ENCODE peak calls at places on chromosome 3, in five cellular contexts. Q is dorsolateral prefrontal cortex, N is stomach, R is bronchial epithelial cell, J is Panc1. C is an unnamed sample.

GRCh38 chr3:52495777-52496602 is 852 bp downstream of the STAB1 start:
- DNase-seq in Q (no peak), N (no peak), R (peak; percentile 51), J (no peak), C (no peak)

GRCh38 chr3:141083831-141084624 is 32.9 kb downstream of the SPSB4 start:
- DNase-seq in Q (no peak), N (no peak), R (no peak), J (no peak), C (no peak)

GRCh38 chr3:19103510-19103909 is 44.8 kb upstream of the KCNH8 start:
- DNase-seq in Q (no peak), N (no peak), R (no peak), J (no peak), C (no peak)

GRCh38 chr3:141498592-141499223 is 11.9 kb downstream of the RASA2 start:
- DNase-seq in Q (no peak), N (peak; percentile 62), R (no peak), J (no peak), C (peak; percentile 46)

GRCh38 chr3:110773413-110773954 is 298.1 kb upstream of the NECTIN3 start:
- DNase-seq in Q (no peak), N (no peak), R (peak; percentile 63), J (no peak), C (no peak)

GRCh38 chr3:126696701-126697267 is 7.3 kb upstream of the CHCHD6 start:
- DNase-seq in Q (no peak), N (no peak), R (no peak), J (no peak), C (no peak)

GRCh38 chr3:56042326-56042951 is 425.8 kb downstream of the ERC2 start:
- DNase-seq in Q (peak; percentile 12), N (no peak), R (peak; percentile 48), J (peak; percentile 13), C (peak; percentile 56)

GRCh38 chr3:5217824-5218595 is 30.5 kb downstream of the EDEM1 start:
- DNase-seq in Q (no peak), N (no peak), R (no peak), J (no peak), C (no peak)

GRCh38 chr3:115228266-115228665 is 81.2 kb upstream of the ZBTB20 start:
- DNase-seq in Q (no peak), N (no peak), R (no peak), J (no peak), C (no peak)

DNA sequence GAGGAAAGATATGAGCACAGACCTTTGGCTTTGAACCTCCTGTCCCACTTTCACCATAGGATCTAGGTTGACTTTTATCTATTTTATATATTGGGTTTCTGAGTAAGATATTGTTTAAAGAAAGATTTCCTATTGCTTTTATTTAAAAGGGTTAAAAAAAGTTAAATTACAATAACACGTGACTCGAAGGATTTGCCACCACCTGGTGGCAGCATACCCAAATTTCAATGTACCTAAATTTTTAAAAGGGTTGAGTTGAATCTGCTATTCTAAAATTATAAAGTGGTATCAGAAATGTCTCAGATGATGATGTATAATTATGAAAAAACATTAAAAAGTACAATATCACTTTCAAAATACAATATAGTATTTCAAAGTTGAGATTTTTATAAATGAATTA is 368.4 kb downstream of the MECOM start:
- DNase-seq in Q (no peak), N (no peak), R (peak; percentile 29), J (no peak), C (no peak)
- H3K4me3 ChIP-seq in Q (no peak overlapping the region), N (no peak overlapping the region), R (no peak overlapping the region), J (no peak overlapping the region), C (no peak overlapping the region)

DNA sequence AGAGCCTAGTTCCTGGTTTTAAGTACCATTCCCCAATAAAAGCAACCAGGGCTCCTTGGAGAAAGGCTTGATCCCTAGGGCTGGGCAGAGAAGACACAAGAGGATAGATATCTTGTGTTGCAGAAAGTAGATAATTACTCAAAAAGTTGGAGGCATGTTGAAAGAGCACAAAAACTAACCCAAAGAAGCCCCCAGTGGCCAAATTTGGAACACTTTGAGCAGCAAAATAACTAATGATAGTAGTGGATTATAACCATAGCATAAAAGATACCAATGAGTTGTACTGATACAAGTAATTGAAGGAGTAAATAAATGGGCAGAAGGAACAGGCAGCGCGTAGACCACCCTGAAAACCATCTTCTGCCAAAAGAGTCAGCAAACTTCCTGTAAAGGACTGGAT is 12.0 kb downstream of the EXOSC7 start:
- DNase-seq in Q (no peak), N (no peak), R (no peak), J (no peak), C (no peak)
- TF ChIP-seq CTCF in Q (peak; percentile 35), N (no peak), R (peak; percentile 9), J (peak; percentile 45), C (peak; percentile 19)

DNA sequence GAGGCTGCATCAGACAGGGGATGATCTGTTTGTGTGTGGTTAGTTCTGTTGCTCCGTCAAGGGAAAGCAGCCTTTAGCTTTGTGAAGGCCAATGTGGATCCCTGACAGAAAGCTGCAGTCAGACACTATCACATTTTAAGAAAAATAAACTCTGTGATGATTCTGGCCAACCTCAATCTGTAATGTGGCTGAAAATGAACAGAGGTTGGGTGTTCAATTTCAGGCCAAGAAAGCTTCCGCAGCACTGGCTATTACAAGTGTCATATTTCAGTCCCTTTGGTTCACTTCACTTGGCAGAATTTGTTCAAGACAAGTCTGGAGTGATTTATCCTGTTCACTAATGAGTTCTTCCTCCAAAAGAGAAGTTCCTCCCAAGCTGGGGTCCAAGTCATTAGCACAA is 571.8 kb upstream of the IL12A start:
- DNase-seq in Q (no peak), N (no peak), R (no peak), J (no peak), C (no peak)
- H3K4me3 ChIP-seq in Q (no peak overlapping the region), N (no peak overlapping the region), R (no peak overlapping the region), J (no peak overlapping the region), C (no peak overlapping the region)

DNA sequence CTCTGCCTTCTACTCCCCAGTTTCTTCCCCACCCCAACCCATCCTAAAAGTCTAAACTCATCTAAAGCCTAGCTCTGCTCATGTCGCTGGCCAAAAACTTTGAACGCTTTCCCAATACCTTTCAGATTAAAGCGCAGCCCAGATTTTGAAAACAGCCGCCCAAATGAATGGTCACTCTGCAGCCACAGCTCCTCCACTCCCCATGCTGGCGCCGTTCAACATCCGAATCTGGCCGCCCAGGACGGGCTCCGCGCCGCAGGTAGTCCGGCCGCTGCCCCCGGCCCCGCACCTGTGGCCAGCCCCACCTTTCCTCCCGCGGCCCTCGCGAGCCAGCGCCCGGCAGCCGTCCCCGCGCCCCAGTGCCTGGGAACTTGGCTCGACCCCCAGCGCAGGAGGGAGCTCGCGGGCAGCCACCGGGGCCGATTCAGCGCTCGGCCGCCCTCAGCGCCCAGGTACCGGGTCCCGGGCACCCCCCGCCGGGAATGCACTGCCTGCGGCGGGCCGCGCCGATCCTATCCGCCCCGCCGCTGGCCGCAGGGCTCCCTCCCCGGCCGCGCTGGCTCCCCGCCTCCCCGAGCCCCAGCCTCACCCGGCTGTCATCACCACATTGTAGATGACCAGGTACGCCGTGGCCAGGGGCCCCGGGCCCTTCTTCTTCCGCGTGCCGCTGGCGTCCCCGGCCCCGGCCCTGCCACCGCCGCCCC is 417 bp downstream of the HACD2 start:
- DNase-seq in Q (peak; percentile 64), N (peak; percentile 67), R (no peak), J (no peak), C (no peak)
- TF ChIP-seq CTCF in Q (peak; percentile 4), N (no peak), R (peak; percentile 6), J (peak; percentile 62), C (peak; percentile 33)

DNA sequence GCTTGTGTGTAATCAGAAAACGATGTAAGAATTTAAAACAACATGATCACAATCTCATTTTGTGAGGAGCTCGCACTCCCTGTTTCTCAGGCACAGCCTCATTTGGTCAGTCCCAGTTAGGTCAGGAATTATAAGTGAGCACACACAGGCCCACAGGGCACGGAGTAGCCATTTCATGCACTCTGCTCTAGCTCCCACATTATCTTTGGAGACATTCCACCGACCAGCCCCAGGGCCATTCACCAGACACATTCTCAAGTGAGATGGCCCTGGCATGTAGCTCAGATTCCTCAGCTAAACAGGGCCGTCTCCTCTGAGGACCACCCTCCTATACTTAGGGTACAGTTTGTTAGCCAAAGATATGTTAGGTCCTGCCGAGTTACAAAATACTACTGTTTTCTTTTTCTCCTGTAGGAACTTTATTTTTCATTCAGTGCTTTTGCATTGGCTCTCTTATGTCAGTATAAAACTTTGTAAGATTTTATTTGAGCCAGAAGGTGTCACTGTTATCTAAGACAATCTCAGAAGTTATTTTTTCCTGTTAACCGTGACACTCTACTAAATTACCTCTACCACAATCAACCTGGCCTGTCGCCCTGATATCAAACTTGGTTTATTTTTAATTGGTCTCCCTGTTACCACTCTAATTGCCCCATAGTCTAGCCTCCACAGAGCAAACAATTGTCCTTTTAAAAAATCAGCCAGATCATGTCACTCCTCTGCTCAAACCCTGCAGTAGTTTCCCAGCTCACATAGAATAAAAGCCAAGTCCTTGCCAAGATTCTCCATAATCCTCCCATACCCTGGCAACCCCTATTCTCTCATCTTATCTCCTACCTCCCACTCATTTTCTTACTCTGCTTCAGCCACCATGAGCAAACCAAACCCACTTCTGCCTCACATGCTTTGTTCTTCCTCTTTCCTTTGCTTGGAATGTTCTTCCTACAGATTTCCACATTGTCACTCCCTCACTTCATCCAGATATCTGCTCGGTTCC is 105.7 kb downstream of the PPP2R3A start:
- DNase-seq in Q (no peak), N (no peak), R (peak; percentile 13), J (no peak), C (no peak)
- H3K4me3 ChIP-seq in Q (no peak overlapping the region), N (no peak overlapping the region), R (no peak overlapping the region), J (no peak overlapping the region), C (no peak overlapping the region)

GRCh38 chr3:81444817-81445460 is 316.5 kb downstream of the GBE1 start:
- DNase-seq in Q (no peak), N (no peak), R (no peak), J (no peak), C (no peak)
- TF ChIP-seq CTCF in Q (no peak), N (no peak), R (no peak), J (no peak), C (no peak)

GRCh38 chr3:190019020-190019419 is 101.7 kb downstream of the P3H2 start:
- DNase-seq in Q (no peak), N (no peak), R (no peak), J (no peak), C (no peak)

GRCh38 chr3:190019840-190020239 is 100.9 kb downstream of the P3H2 start:
- DNase-seq in Q (no peak), N (no peak), R (no peak), J (no peak), C (no peak)

GRCh38 chr3:190016966-190017365 is 103.7 kb downstream of the P3H2 start:
- DNase-seq in Q (no peak), N (no peak), R (no peak), J (no peak), C (no peak)

GRCh38 chr3:190018460-190018859 is 102.2 kb downstream of the P3H2 start:
- DNase-seq in Q (no peak), N (no peak), R (no peak), J (no peak), C (no peak)

DNA sequence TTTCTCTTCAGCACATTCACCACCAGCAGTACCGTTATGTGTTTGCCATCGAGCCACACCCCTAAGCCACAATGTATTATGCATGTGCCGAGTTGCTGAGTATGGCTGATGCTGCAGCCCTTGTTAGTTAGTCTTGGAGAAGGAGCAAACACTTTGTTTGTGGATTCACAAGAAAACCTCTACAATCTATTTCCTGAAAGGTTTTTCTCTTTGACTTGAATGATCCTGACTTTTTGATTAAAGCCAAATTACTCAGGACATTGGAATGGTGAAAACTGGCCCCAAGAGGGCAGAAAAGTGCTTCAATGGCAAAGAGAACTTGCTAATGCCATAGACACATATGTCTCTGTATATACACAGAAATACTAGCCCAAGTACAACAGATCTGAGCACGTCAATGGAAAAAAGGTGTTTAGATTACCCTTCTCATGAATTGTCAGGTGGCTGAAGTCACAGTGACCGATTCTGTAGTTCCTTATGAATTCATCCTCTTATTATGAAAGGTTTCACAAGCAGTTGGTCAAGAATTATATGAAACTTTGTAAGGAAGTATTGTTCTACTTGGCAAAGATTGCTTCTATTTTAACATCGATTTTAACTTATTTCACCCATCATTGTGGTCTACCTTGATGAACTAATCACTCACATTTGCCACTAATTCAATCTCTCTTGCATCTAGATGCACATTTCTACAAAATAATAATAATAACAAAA is 103.0 kb downstream of the P3H2 start:
- DNase-seq in Q (no peak), N (peak; percentile 35), R (peak; percentile 85), J (peak; percentile 82), C (peak; percentile 57)
- H3K4me3 ChIP-seq in Q (no peak overlapping the region), N (no peak overlapping the region), R (no peak overlapping the region), J (no peak overlapping the region), C (no peak overlapping the region)

C was measured in LNCaP clone FGC.